ENCODE peak calls at places on chromosomes 3 and 15, in nine cellular contexts. One of them, this sample, is unnamed.

GRCh38 chr3:40616420-40616819 is 91.7 kb downstream of the ZNF621 start:
- DNase-seq in stimulated activated naive CD8-positive, alpha-beta T cell treated with anti-CD3 and anti-CD28 coated beads, Interleukin-15, amount 100 ng/mL, for 72 hours: no peak
- DNase-seq in neural crest cell: no peak
- DNase-seq in mucosa of gallbladder: no peak
- DNase-seq in kidney: no peak
- DNase-seq in NCI-H1105: peak
- DNase-seq in AML-193: no peak
- DNase-seq in body of pancreas: no peak
- DNase-seq in activated naive CD8-positive, alpha-beta T cell treated with anti-CD3 and anti-CD28 coated beads, Interleukin-2, amount 50 U/mL, for 24 hours: no peak
- DNase-seq in this sample: no peak

GRCh38 chr3:79871656-79872055 is 103.9 kb upstream of the ROBO1 start:
- DNase-seq in stimulated activated naive CD8-positive, alpha-beta T cell treated with anti-CD3 and anti-CD28 coated beads, Interleukin-15, amount 100 ng/mL, for 72 hours: no peak
- DNase-seq in neural crest cell: no peak
- DNase-seq in mucosa of gallbladder: no peak
- DNase-seq in kidney: no peak
- DNase-seq in NCI-H1105: no peak
- DNase-seq in AML-193: no peak
- DNase-seq in body of pancreas: no peak
- DNase-seq in activated naive CD8-positive, alpha-beta T cell treated with anti-CD3 and anti-CD28 coated beads, Interleukin-2, amount 50 U/mL, for 24 hours: no peak
- DNase-seq in this sample: no peak

GRCh38 chr3:140719841-140720240 is 42.0 kb downstream of the TRIM42 start:
- DNase-seq in stimulated activated naive CD8-positive, alpha-beta T cell treated with anti-CD3 and anti-CD28 coated beads, Interleukin-15, amount 100 ng/mL, for 72 hours: no peak
- DNase-seq in neural crest cell: no peak
- DNase-seq in mucosa of gallbladder: no peak
- DNase-seq in kidney: no peak
- DNase-seq in NCI-H1105: no peak
- DNase-seq in AML-193: no peak
- DNase-seq in body of pancreas: no peak
- DNase-seq in activated naive CD8-positive, alpha-beta T cell treated with anti-CD3 and anti-CD28 coated beads, Interleukin-2, amount 50 U/mL, for 24 hours: no peak
- DNase-seq in this sample: no peak

GRCh38 chr3:69558912-69559311 is 173.0 kb upstream of the FRMD4B start:
- DNase-seq in stimulated activated naive CD8-positive, alpha-beta T cell treated with anti-CD3 and anti-CD28 coated beads, Interleukin-15, amount 100 ng/mL, for 72 hours: no peak
- DNase-seq in neural crest cell: no peak
- DNase-seq in mucosa of gallbladder: peak
- DNase-seq in kidney: no peak
- DNase-seq in NCI-H1105: no peak
- DNase-seq in AML-193: no peak
- DNase-seq in body of pancreas: peak
- DNase-seq in activated naive CD8-positive, alpha-beta T cell treated with anti-CD3 and anti-CD28 coated beads, Interleukin-2, amount 50 U/mL, for 24 hours: no peak
- DNase-seq in this sample: peak

GRCh38 chr3:72655758-72656157 is 192.5 kb downstream of the SHQ1 start:
- DNase-seq in stimulated activated naive CD8-positive, alpha-beta T cell treated with anti-CD3 and anti-CD28 coated beads, Interleukin-15, amount 100 ng/mL, for 72 hours: no peak
- DNase-seq in neural crest cell: no peak
- DNase-seq in mucosa of gallbladder: no peak
- DNase-seq in kidney: no peak
- DNase-seq in NCI-H1105: no peak
- DNase-seq in AML-193: no peak
- DNase-seq in body of pancreas: no peak
- DNase-seq in activated naive CD8-positive, alpha-beta T cell treated with anti-CD3 and anti-CD28 coated beads, Interleukin-2, amount 50 U/mL, for 24 hours: no peak
- DNase-seq in this sample: no peak

GRCh38 chr3:76683256-76683655 is 356.6 kb upstream of the ROBO2 start:
- DNase-seq in stimulated activated naive CD8-positive, alpha-beta T cell treated with anti-CD3 and anti-CD28 coated beads, Interleukin-15, amount 100 ng/mL, for 72 hours: no peak
- DNase-seq in neural crest cell: no peak
- DNase-seq in mucosa of gallbladder: no peak
- DNase-seq in kidney: no peak
- DNase-seq in NCI-H1105: no peak
- DNase-seq in AML-193: no peak
- DNase-seq in body of pancreas: no peak
- DNase-seq in activated naive CD8-positive, alpha-beta T cell treated with anti-CD3 and anti-CD28 coated beads, Interleukin-2, amount 50 U/mL, for 24 hours: no peak
- DNase-seq in this sample: no peak

GRCh38 chr15:68609618-68610017 is 30.8 kb downstream of the CORO2B start:
- DNase-seq in stimulated activated naive CD8-positive, alpha-beta T cell treated with anti-CD3 and anti-CD28 coated beads, Interleukin-15, amount 100 ng/mL, for 72 hours: no peak
- DNase-seq in neural crest cell: no peak
- DNase-seq in mucosa of gallbladder: peak
- DNase-seq in kidney: peak
- DNase-seq in NCI-H1105: no peak
- DNase-seq in AML-193: no peak
- DNase-seq in body of pancreas: peak
- DNase-seq in activated naive CD8-positive, alpha-beta T cell treated with anti-CD3 and anti-CD28 coated beads, Interleukin-2, amount 50 U/mL, for 24 hours: no peak
- DNase-seq in this sample: no peak

GRCh38 chr15:73787621-73788020 is 34.5 kb upstream of the INSYN1 start:
- DNase-seq in stimulated activated naive CD8-positive, alpha-beta T cell treated with anti-CD3 and anti-CD28 coated beads, Interleukin-15, amount 100 ng/mL, for 72 hours: no peak
- DNase-seq in neural crest cell: no peak
- DNase-seq in mucosa of gallbladder: no peak
- DNase-seq in kidney: no peak
- DNase-seq in NCI-H1105: no peak
- DNase-seq in AML-193: no peak
- DNase-seq in body of pancreas: no peak
- DNase-seq in activated naive CD8-positive, alpha-beta T cell treated with anti-CD3 and anti-CD28 coated beads, Interleukin-2, amount 50 U/mL, for 24 hours: no peak
- DNase-seq in this sample: no peak

GRCh38 chr15:89494941-89495637 is 1.3 kb downstream of the RHCG start:
- DNase-seq in stimulated activated naive CD8-positive, alpha-beta T cell treated with anti-CD3 and anti-CD28 coated beads, Interleukin-15, amount 100 ng/mL, for 72 hours: no peak
- DNase-seq in neural crest cell: peak
- DNase-seq in mucosa of gallbladder: no peak
- DNase-seq in kidney: peak
- DNase-seq in NCI-H1105: no peak
- DNase-seq in AML-193: peak
- DNase-seq in body of pancreas: no peak
- DNase-seq in activated naive CD8-positive, alpha-beta T cell treated with anti-CD3 and anti-CD28 coated beads, Interleukin-2, amount 50 U/mL, for 24 hours: peak
- DNase-seq in this sample: no peak

GRCh38 chr3:13791501-13792490 is 88.1 kb downstream of the WNT7A start:
- DNase-seq in stimulated activated naive CD8-positive, alpha-beta T cell treated with anti-CD3 and anti-CD28 coated beads, Interleukin-15, amount 100 ng/mL, for 72 hours: no peak
- DNase-seq in neural crest cell: no peak
- DNase-seq in mucosa of gallbladder: no peak
- DNase-seq in kidney: no peak
- DNase-seq in NCI-H1105: no peak
- DNase-seq in AML-193: no peak
- DNase-seq in body of pancreas: no peak
- DNase-seq in activated naive CD8-positive, alpha-beta T cell treated with anti-CD3 and anti-CD28 coated beads, Interleukin-2, amount 50 U/mL, for 24 hours: no peak
- DNase-seq in this sample: no peak

GRCh38 chr15:100614336-100614735 is 11.9 kb downstream of the ASB7 start:
- DNase-seq in stimulated activated naive CD8-positive, alpha-beta T cell treated with anti-CD3 and anti-CD28 coated beads, Interleukin-15, amount 100 ng/mL, for 72 hours: no peak
- DNase-seq in neural crest cell: no peak
- DNase-seq in mucosa of gallbladder: no peak
- DNase-seq in kidney: no peak
- DNase-seq in NCI-H1105: no peak
- DNase-seq in AML-193: no peak
- DNase-seq in body of pancreas: no peak
- DNase-seq in activated naive CD8-positive, alpha-beta T cell treated with anti-CD3 and anti-CD28 coated beads, Interleukin-2, amount 50 U/mL, for 24 hours: no peak
- DNase-seq in this sample: no peak

This sample was measured in H4.